ENCODE peak calls at places on chromosomes 5 and 9, in ten cellular contexts. L is glutamatergic neuron; K is GM04503; Z is stimulated activated CD8-positive, alpha-beta memory T cell treated with anti-CD3 and anti-CD28 coated beads, Interleukin-2, amount 100 ng/mL, for 48 hours; D is GM23338; W is stimulated activated naive B cell treated with anti-CD40 and anti-IgM and Interleukin-4, amounts not matched to agents 10 μg/mL and 1 μg/mL and 100 μg/mL, for 72 hours; R is left ventricle myocardium superior; J is heart right ventricle; S is ELF-1; N is BE2C. Y is an unnamed sample.

GRCh38 chr5:123659006-123659405 is 147.0 kb downstream of the CSNK1G3 start:
- DNase-seq in L (no peak), K (no peak), Z (no peak), D (no peak), W (no peak), R (no peak), J (no peak), S (no peak), N (no peak), Y (no peak)

GRCh38 chr5:39274388-39275085 is 55.2 kb upstream of the FYB1 start:
- DNase-seq in L (no peak), K (no peak), Z (no peak), D (no peak), W (no peak), R (no peak), J (no peak), S (no peak), N (no peak), Y (no peak)

GRCh38 chr9:115494958-115495690 is 377.2 kb upstream of the TNC start:
- DNase-seq in L (no peak), K (no peak), Z (no peak), D (no peak), W (no peak), R (no peak), J (no peak), S (no peak), N (no peak), Y (no peak)

GRCh38 chr9:127450170-127450830 is 906 bp downstream of the RPL12 start:
- DNase-seq in L (no peak), K (no peak), Z (no peak), D (no peak), W (no peak), R (no peak), J (no peak), S (no peak), N (no peak), Y (no peak)

GRCh38 chr5:178331491-178331981 is 98.9 kb upstream of the PHYKPL start:
- DNase-seq in L (no peak), K (no peak), Z (no peak), D (no peak), W (no peak), R (peak), J (peak), S (peak), N (peak), Y (peak)

GRCh38 chr5:59356813-59357381 is 536.6 kb downstream of the PDE4D start:
- DNase-seq in L (no peak), K (no peak), Z (no peak), D (peak), W (no peak), R (peak), J (peak), S (peak), N (no peak), Y (no peak)

GRCh38 chr5:111953351-111954127 is 196.5 kb upstream of the NREP start:
- DNase-seq in L (no peak), K (no peak), Z (no peak), D (no peak), W (no peak), R (no peak), J (no peak), S (no peak), N (no peak), Y (no peak)

GRCh38 chr5:72231989-72232703 is 87.9 kb downstream of the MRPS27 start:
- DNase-seq in L (no peak), K (no peak), Z (no peak), D (no peak), W (no peak), R (no peak), J (no peak), S (no peak), N (no peak), Y (no peak)

GRCh38 chr5:1801954-1802295 is 718 bp downstream of the NDUFS6 start:
- DNase-seq in L (no peak), K (no peak), Z (no peak), D (peak), W (no peak), R (no peak), J (no peak), S (peak), N (no peak), Y (no peak)

GRCh38 chr5:137141779-137142178 is 357.3 kb downstream of the SPOCK1 start:
- DNase-seq in L (no peak), K (no peak), Z (no peak), D (no peak), W (no peak), R (no peak), J (no peak), S (no peak), N (no peak), Y (no peak)

GRCh38 chr9:109766351-109766750 is 13.6 kb upstream of the PALM2AKAP2 start:
- DNase-seq in L (no peak), K (peak), Z (no peak), D (no peak), W (no peak), R (no peak), J (no peak), S (no peak), N (no peak), Y (no peak)

GRCh38 chr5:150599917-150600511 is 40.4 kb upstream of the SYNPO start:
- DNase-seq in L (no peak), K (no peak), Z (no peak), D (no peak), W (no peak), R (peak), J (peak), S (no peak), N (peak), Y (peak)

GRCh38 chr5:39399135-39400036 is 25.4 kb downstream of the DAB2 start:
- DNase-seq in L (no peak), K (peak), Z (no peak), D (peak), W (no peak), R (no peak), J (peak), S (no peak), N (no peak), Y (peak)

GRCh38 chr5:137126829-137127228 is 372.3 kb downstream of the SPOCK1 start:
- DNase-seq in L (no peak), K (no peak), Z (no peak), D (no peak), W (no peak), R (no peak), J (no peak), S (no peak), N (no peak), Y (no peak)

GRCh38 chr5:168878121-168878520 is 299.0 kb upstream of the PANK3 start:
- DNase-seq in L (no peak), K (no peak), Z (no peak), D (no peak), W (no peak), R (no peak), J (no peak), S (peak), N (peak), Y (no peak)

GRCh38 chr5:172521338-172521932 is 67.1 kb upstream of the SH3PXD2B start:
- DNase-seq in L (no peak), K (no peak), Z (no peak), D (no peak), W (no peak), R (no peak), J (no peak), S (no peak), N (no peak), Y (no peak)

GRCh38 chr5:180318456-180319089 is 26.7 kb upstream of the MAPK9 start:
- DNase-seq in L (no peak), K (no peak), Z (no peak), D (no peak), W (no peak), R (no peak), J (no peak), S (no peak), N (no peak), Y (no peak)

GRCh38 chr5:10654566-10654965 is 90.7 kb downstream of the ANKRD33B start:
- DNase-seq in L (no peak), K (no peak), Z (no peak), D (no peak), W (no peak), R (no peak), J (no peak), S (no peak), N (no peak), Y (no peak)

GRCh38 chr5:150486402-150487198 is 21.3 kb upstream of the NDST1 start:
- DNase-seq in L (peak), K (no peak), Z (peak), D (peak), W (peak), R (peak), J (peak), S (peak), N (peak), Y (peak)

GRCh38 chr9:15306068-15306756 is 804 bp downstream of the TTC39B start:
- DNase-seq in L (peak), K (no peak), Z (no peak), D (peak), W (no peak), R (peak), J (peak), S (peak), N (peak), Y (peak)

GRCh38 chr5:56815657-56816545 is 552 bp downstream of the MAP3K1 start:
- DNase-seq in L (peak), K (no peak), Z (peak), D (peak), W (peak), R (peak), J (peak), S (peak), N (no peak), Y (no peak)

GRCh38 chr9:112532427-112532826 is 45.8 kb downstream of the KIAA1958 start:
- DNase-seq in L (no peak), K (peak), Z (no peak), D (no peak), W (no peak), R (no peak), J (no peak), S (no peak), N (no peak), Y (peak)

GRCh38 chr5:128271859-128272446 is 188.4 kb downstream of the SLC12A2 start:
- DNase-seq in L (no peak), K (no peak), Z (no peak), D (peak), W (no peak), R (peak), J (peak), S (peak), N (no peak), Y (no peak)

GRCh38 chr5:126971455-126972019 is 58.8 kb downstream of the MARCHF3 start:
- DNase-seq in L (no peak), K (no peak), Z (no peak), D (no peak), W (no peak), R (no peak), J (peak), S (no peak), N (no peak), Y (no peak)

GRCh38 chr5:138282918-138283742 is 8.7 kb upstream of the GFRA3 start:
- DNase-seq in L (peak), K (peak), Z (no peak), D (peak), W (no peak), R (peak), J (peak), S (peak), N (peak), Y (peak)

GRCh38 chr5:159341914-159342313 is 11.6 kb upstream of the IL12B start:
- DNase-seq in L (no peak), K (peak), Z (peak), D (no peak), W (no peak), R (peak), J (peak), S (no peak), N (peak), Y (peak)

GRCh38 chr5:112735702-112736101 is 2.0 kb upstream of the APC start:
- DNase-seq in L (no peak), K (peak), Z (no peak), D (no peak), W (no peak), R (no peak), J (no peak), S (no peak), N (no peak), Y (no peak)

GRCh38 chr5:150553402-150553801 is 45.5 kb downstream of the NDST1 start:
- DNase-seq in L (no peak), K (no peak), Z (no peak), D (no peak), W (no peak), R (no peak), J (no peak), S (no peak), N (no peak), Y (no peak)

GRCh38 chr9:6829027-6829426 is 71.3 kb downstream of the KDM4C start:
- DNase-seq in L (no peak), K (no peak), Z (no peak), D (peak), W (no peak), R (no peak), J (no peak), S (peak), N (no peak), Y (no peak)

GRCh38 chr5:91122663-91123062 is 260.5 kb downstream of the ARRDC3 start:
- DNase-seq in L (no peak), K (no peak), Z (no peak), D (no peak), W (no peak), R (no peak), J (no peak), S (no peak), N (no peak), Y (no peak)

GRCh38 chr5:38059876-38060275 is 198.5 kb upstream of the EGFLAM start:
- DNase-seq in L (no peak), K (no peak), Z (no peak), D (no peak), W (no peak), R (no peak), J (no peak), S (no peak), N (no peak), Y (no peak)

GRCh38 chr9:37925786-37926736 is 22.1 kb upstream of the SLC25A51 start:
- DNase-seq in L (no peak), K (no peak), Z (no peak), D (no peak), W (no peak), R (no peak), J (no peak), S (no peak), N (no peak), Y (no peak)

GRCh38 chr5:67215592-67216471 is 19.2 kb upstream of the CD180 start:
- DNase-seq in L (no peak), K (no peak), Z (peak), D (no peak), W (peak), R (peak), J (peak), S (peak), N (peak), Y (peak)

GRCh38 chr9:88197016-88197415 is 58.7 kb upstream of the SPATA31C2 start:
- DNase-seq in L (no peak), K (peak), Z (no peak), D (no peak), W (no peak), R (no peak), J (no peak), S (no peak), N (no peak), Y (peak)

GRCh38 chr9:16282216-16282615 is 588.3 kb downstream of the BNC2 start:
- DNase-seq in L (no peak), K (peak), Z (no peak), D (no peak), W (no peak), R (no peak), J (no peak), S (no peak), N (no peak), Y (no peak)

GRCh38 chr5:51732304-51732703 is 349.1 kb downstream of the ISL1 start:
- DNase-seq in L (no peak), K (no peak), Z (no peak), D (no peak), W (no peak), R (no peak), J (no peak), S (no peak), N (no peak), Y (no peak)

GRCh38 chr9:22374021-22374420 is 72.6 kb upstream of the DMRTA1 start:
- DNase-seq in L (peak), K (no peak), Z (no peak), D (no peak), W (no peak), R (no peak), J (no peak), S (no peak), N (no peak), Y (no peak)

Y was measured in tibial nerve.